ENCODE peak calls at places on chromosomes 16 and 17, in six cellular contexts. K, P, E, Z, X and V are unnamed samples.

GRCh38 chr17:40915721-40916256 is 21.7 kb downstream of the KRT23 start:
- DNase-seq in K (peak), P (no peak), E (peak), Z (no peak), X (no peak), V (peak)

GRCh38 chr16:6857575-6857974 is 475.1 kb upstream of the RBFOX1 start:
- DNase-seq in K (no peak), P (no peak), E (no peak), Z (no peak), X (no peak), V (no peak)

GRCh38 chr16:80440691-80441090 is 100.1 kb upstream of the DYNLRB2 start:
- DNase-seq in K (no peak), P (no peak), E (peak), Z (no peak), X (no peak), V (no peak)

GRCh38 chr17:78653382-78653781 is 76.2 kb upstream of the DNAH17 start:
- DNase-seq in K (no peak), P (no peak), E (no peak), Z (no peak), X (no peak), V (no peak)

GRCh38 chr17:31064707-31065106 is 30.1 kb upstream of the NF1 start:
- DNase-seq in K (no peak), P (no peak), E (no peak), Z (no peak), X (no peak), V (no peak)

GRCh38 chr16:82345318-82345717 is 175.3 kb upstream of the MPHOSPH6 start:
- DNase-seq in K (no peak), P (no peak), E (no peak), Z (no peak), X (no peak), V (no peak)

GRCh38 chr16:84509032-84509950 is 4.8 kb upstream of the MEAK7 start:
- DNase-seq in K (no peak), P (no peak), E (no peak), Z (no peak), X (no peak), V (no peak)

GRCh38 chr17:82297280-82297803 is 20.1 kb downstream of the CD7 start:
- DNase-seq in K (peak), P (peak), E (peak), Z (no peak), X (peak), V (peak)

GRCh38 chr17:13568746-13569739 is 32.7 kb downstream of the HS3ST3A1 start:
- DNase-seq in K (no peak), P (no peak), E (no peak), Z (no peak), X (no peak), V (no peak)

GRCh38 chr16:11632455-11632921 is 35.8 kb upstream of the SNN start:
- DNase-seq in K (no peak), P (no peak), E (peak), Z (no peak), X (no peak), V (no peak)

GRCh38 chr17:4719146-4719545 is 8.7 kb downstream of the ARRB2 start:
- DNase-seq in K (no peak), P (no peak), E (no peak), Z (no peak), X (no peak), V (no peak)

GRCh38 chr17:15039366-15039765 is 225.8 kb downstream of the PMP22 start:
- DNase-seq in K (no peak), P (no peak), E (no peak), Z (no peak), X (no peak), V (no peak)